ENCODE peak calls at places on chromosomes 12 and 14, in four cellular contexts. One of them, this sample, is unnamed.

GRCh38 chr12:11508699-11509098 is 113.3 kb upstream of the PRB2 start:
- DNase-seq in heart left ventricle: no peak
- DNase-seq in mammary epithelial cell: peak
- DNase-seq in foreskin fibroblast: peak
- DNase-seq in this sample: peak

GRCh38 chr14:22289570-22289969 is 299.5 kb downstream of the DAD1 start:
- DNase-seq in heart left ventricle: no peak
- DNase-seq in mammary epithelial cell: peak
- DNase-seq in foreskin fibroblast: no peak
- DNase-seq in this sample: no peak

GRCh38 chr14:59028476-59029202 is 159.8 kb upstream of the DAAM1 start:
- DNase-seq in heart left ventricle: no peak
- DNase-seq in mammary epithelial cell: peak
- DNase-seq in foreskin fibroblast: peak
- DNase-seq in this sample: peak

GRCh38 chr12:114848661-114849060 is 164.7 kb upstream of the TBX3 start:
- DNase-seq in heart left ventricle: no peak
- DNase-seq in mammary epithelial cell: peak
- DNase-seq in foreskin fibroblast: peak
- DNase-seq in this sample: peak

GRCh38 chr12:52391618-52392002 is 6.2 kb upstream of the KRT84 start:
- DNase-seq in heart left ventricle: peak
- DNase-seq in mammary epithelial cell: peak
- DNase-seq in foreskin fibroblast: peak
- DNase-seq in this sample: no peak

GRCh38 chr14:34649344-34649743 is 19.4 kb upstream of the SNX6 start:
- DNase-seq in heart left ventricle: no peak
- DNase-seq in mammary epithelial cell: peak
- DNase-seq in foreskin fibroblast: peak
- DNase-seq in this sample: peak

GRCh38 chr14:101625336-101626097 is 64.2 kb downstream of the DIO3 start:
- DNase-seq in heart left ventricle: no peak
- DNase-seq in mammary epithelial cell: peak
- DNase-seq in foreskin fibroblast: no peak
- DNase-seq in this sample: no peak

GRCh38 chr12:121577443-121578180 is 3.2 kb downstream of the KDM2B start:
- DNase-seq in heart left ventricle: no peak
- DNase-seq in mammary epithelial cell: no peak
- DNase-seq in foreskin fibroblast: peak
- DNase-seq in this sample: no peak

GRCh38 chr12:13609874-13610273 is 371.5 kb downstream of the GRIN2B start:
- DNase-seq in heart left ventricle: no peak
- DNase-seq in mammary epithelial cell: no peak
- DNase-seq in foreskin fibroblast: no peak
- DNase-seq in this sample: no peak

GRCh38 chr12:131816495-131816894 is 11.7 kb upstream of the MMP17 start:
- DNase-seq in heart left ventricle: peak
- DNase-seq in mammary epithelial cell: no peak
- DNase-seq in foreskin fibroblast: no peak
- DNase-seq in this sample: no peak

GRCh38 chr12:132433641-132434395 is 56.1 kb upstream of the FBRSL1 start:
- DNase-seq in heart left ventricle: no peak
- DNase-seq in mammary epithelial cell: no peak
- DNase-seq in foreskin fibroblast: no peak
- DNase-seq in this sample: no peak

GRCh38 chr12:5969156-5969973 is 24.3 kb upstream of the ANO2 start:
- DNase-seq in heart left ventricle: no peak
- DNase-seq in mammary epithelial cell: no peak
- DNase-seq in foreskin fibroblast: no peak
- DNase-seq in this sample: no peak

GRCh38 chr12:40921563-40922163 is 229.4 kb downstream of the CNTN1 start:
- DNase-seq in heart left ventricle: no peak
- DNase-seq in mammary epithelial cell: no peak
- DNase-seq in foreskin fibroblast: peak
- DNase-seq in this sample: peak

GRCh38 chr12:6430124-6430989 is 14.4 kb upstream of the CD27 start:
- DNase-seq in heart left ventricle: peak
- DNase-seq in mammary epithelial cell: peak
- DNase-seq in foreskin fibroblast: peak
- DNase-seq in this sample: peak

GRCh38 chr14:59055439-59056045 is 132.9 kb upstream of the DAAM1 start:
- DNase-seq in heart left ventricle: no peak
- DNase-seq in mammary epithelial cell: peak
- DNase-seq in foreskin fibroblast: peak
- DNase-seq in this sample: peak

GRCh38 chr14:104187931-104188726 is 49.7 kb downstream of the KIF26A start:
- DNase-seq in heart left ventricle: no peak
- DNase-seq in mammary epithelial cell: no peak
- DNase-seq in foreskin fibroblast: no peak
- DNase-seq in this sample: no peak

GRCh38 chr14:61280526-61281185 is 482 bp downstream of the TMEM30B start:
- DNase-seq in heart left ventricle: peak
- DNase-seq in mammary epithelial cell: peak
- DNase-seq in foreskin fibroblast: peak
- DNase-seq in this sample: no peak

GRCh38 chr14:67469954-67470353 is 18.6 kb downstream of the TMEM229B start:
- DNase-seq in heart left ventricle: no peak
- DNase-seq in mammary epithelial cell: no peak
- DNase-seq in foreskin fibroblast: no peak
- DNase-seq in this sample: no peak

GRCh38 chr12:48980953-48981756 is 3.0 kb downstream of the WNT1 start:
- DNase-seq in heart left ventricle: no peak
- DNase-seq in mammary epithelial cell: no peak
- DNase-seq in foreskin fibroblast: peak
- DNase-seq in this sample: no peak

GRCh38 chr12:29004066-29004935 is 144.8 kb upstream of the FAR2 start:
- DNase-seq in heart left ventricle: no peak
- DNase-seq in mammary epithelial cell: no peak
- DNase-seq in foreskin fibroblast: peak
- DNase-seq in this sample: no peak

GRCh38 chr14:90381011-90381790 is 15.6 kb upstream of the CALM1 start:
- DNase-seq in heart left ventricle: no peak
- DNase-seq in mammary epithelial cell: no peak
- DNase-seq in foreskin fibroblast: peak
- DNase-seq in this sample: no peak

GRCh38 chr12:5185435-5186069 is 141.9 kb downstream of the KCNA5 start:
- DNase-seq in heart left ventricle: no peak
- DNase-seq in mammary epithelial cell: no peak
- DNase-seq in foreskin fibroblast: no peak
- DNase-seq in this sample: no peak

GRCh38 chr14:99035268-99035667 is 236.7 kb downstream of the BCL11B start:
- DNase-seq in heart left ventricle: no peak
- DNase-seq in mammary epithelial cell: peak
- DNase-seq in foreskin fibroblast: peak
- DNase-seq in this sample: peak

DNA sequence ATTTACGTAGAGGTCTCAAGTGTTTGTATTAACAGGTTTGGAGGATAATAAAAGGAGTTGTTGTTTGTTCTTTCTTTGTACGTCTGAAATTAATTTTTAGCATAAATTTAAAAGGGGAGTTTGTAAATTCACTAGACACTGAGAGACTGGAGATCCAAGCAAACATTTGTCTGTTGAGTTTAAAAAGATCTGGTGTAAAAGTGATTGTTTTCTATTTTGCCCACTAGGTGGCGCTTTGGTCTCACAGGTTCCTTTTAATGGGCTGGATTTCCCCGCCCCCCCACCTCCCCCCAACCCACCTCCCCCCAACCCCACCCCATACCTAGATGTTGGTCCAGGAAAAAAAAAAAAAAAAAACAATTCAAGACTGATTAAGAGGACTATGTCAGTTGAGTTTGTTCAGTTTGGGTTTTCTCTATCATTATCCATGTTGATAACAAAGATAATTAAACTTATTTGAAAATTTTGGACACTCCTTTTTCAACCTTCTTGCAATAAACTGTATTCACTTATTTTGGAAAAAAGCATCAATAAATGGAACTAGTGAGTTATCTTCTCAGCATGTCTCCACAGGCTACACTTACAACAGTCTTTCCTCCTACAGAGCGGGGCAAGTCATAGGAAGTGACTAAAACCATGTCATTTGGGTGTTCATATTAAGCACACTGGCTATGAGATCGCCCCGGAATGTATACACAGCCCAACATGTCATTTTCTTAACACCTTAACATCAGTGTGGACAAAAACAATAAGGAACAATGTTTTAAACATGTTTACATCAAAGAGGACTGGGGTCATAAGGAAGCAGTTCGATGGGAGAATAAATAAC is 841.1 kb downstream of the NRXN3 start:
- DNase-seq in heart left ventricle: no peak
- DNase-seq in mammary epithelial cell: peak
- DNase-seq in foreskin fibroblast: peak
- DNase-seq in this sample: peak
- TF ChIP-seq CTCF in heart left ventricle: peak
- TF ChIP-seq CTCF in mammary epithelial cell: peak
- TF ChIP-seq CTCF in foreskin fibroblast: peak
- TF ChIP-seq CTCF in this sample: peak

DNA sequence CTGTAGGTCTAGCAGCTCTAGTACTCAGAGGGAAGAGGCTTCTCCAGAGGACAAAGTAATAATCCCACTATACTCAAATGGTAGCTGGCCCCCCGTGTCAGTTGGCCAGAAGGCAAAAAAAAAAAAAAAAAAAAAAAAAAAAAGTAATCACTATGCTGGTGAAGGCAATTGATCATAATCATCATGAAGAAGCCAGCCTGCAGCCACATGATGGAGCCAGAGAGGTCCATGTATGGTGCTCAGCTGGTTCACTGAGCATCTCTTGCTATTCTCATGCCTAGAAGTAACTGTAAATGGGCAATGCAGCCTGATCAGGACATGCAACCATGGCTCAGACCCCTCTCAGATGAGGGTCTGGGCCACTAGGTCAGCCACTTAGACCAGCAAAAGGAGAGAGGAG is 378.8 kb downstream of the MED13L start:
- DNase-seq in heart left ventricle: no peak
- DNase-seq in mammary epithelial cell: no peak
- DNase-seq in foreskin fibroblast: peak
- DNase-seq in this sample: no peak
- TF ChIP-seq CTCF in heart left ventricle: no peak
- TF ChIP-seq CTCF in mammary epithelial cell: no peak
- TF ChIP-seq CTCF in foreskin fibroblast: peak
- TF ChIP-seq CTCF in this sample: peak

DNA sequence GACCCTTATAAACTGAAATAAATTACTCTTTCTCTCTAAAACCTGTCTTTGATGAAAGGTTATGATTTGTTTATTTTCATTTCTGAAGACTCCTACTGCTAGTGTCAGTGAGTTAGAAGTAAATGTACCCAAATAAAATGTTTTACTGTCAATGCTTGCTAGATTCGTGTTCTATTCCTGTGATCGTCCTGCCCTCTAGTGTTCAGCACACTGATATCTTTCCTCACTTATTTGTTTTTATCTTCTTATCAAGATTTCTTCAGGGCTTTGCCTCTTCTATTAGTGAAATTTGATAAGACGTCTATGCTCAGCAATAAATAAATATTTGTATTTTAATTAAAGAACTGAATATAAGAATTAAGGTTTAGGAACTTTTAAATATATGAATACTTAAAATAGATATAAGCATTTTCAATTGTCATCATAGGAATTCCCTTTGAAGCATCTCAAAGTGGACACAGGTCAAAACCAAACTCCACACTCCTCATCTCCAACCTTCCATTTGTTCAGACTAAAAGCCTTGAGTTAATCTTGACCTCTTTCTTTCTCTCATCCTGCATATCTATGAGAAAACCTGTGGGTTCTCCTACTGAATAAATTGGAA is 75.8 kb downstream of the C12orf50 start:
- DNase-seq in heart left ventricle: no peak
- DNase-seq in mammary epithelial cell: peak
- DNase-seq in foreskin fibroblast: peak
- DNase-seq in this sample: peak
- TF ChIP-seq CTCF in heart left ventricle: peak
- TF ChIP-seq CTCF in mammary epithelial cell: peak
- TF ChIP-seq CTCF in foreskin fibroblast: peak
- TF ChIP-seq CTCF in this sample: peak

GRCh38 chr14:56342419-56342901 is 224.2 kb downstream of the PELI2 start:
- DNase-seq in heart left ventricle: no peak
- DNase-seq in mammary epithelial cell: no peak
- DNase-seq in foreskin fibroblast: peak
- DNase-seq in this sample: peak
- TF ChIP-seq CTCF in heart left ventricle: no peak
- TF ChIP-seq CTCF in mammary epithelial cell: no peak
- TF ChIP-seq CTCF in foreskin fibroblast: no peak
- TF ChIP-seq CTCF in this sample: no peak